ENCODE peak calls at places on chromosomes 7 and 10, in five cellular contexts. B is IMR-90, O is gastrocnemius medialis, L is lower lobe of right lung, U is thyroid gland. K is an unnamed sample.

GRCh38 chr10:43284341-43284910 is 17.6 kb upstream of the RASGEF1A start:
- DNase-seq in B (no peak), O (no peak), L (no peak), U (no peak), K (no peak)

GRCh38 chr7:143361552-143362125 is 874 bp downstream of the FAM131B start:
- DNase-seq in B (no peak), O (no peak), L (no peak), U (no peak), K (no peak)

GRCh38 chr10:17056781-17057191 is 72.8 kb downstream of the CUBN start:
- DNase-seq in B (peak), O (no peak), L (no peak), U (no peak), K (no peak)

GRCh38 chr10:48545462-48546145 is 59.3 kb downstream of the ARHGAP22 start:
- DNase-seq in B (no peak), O (no peak), L (no peak), U (no peak), K (no peak)

GRCh38 chr7:17663056-17663675 is 277.1 kb downstream of the SNX13 start:
- DNase-seq in B (peak), O (no peak), L (no peak), U (no peak), K (no peak)

GRCh38 chr10:69801094-69801433 is 642 bp upstream of the COL13A1 start:
- DNase-seq in B (peak), O (peak), L (peak), U (peak), K (no peak)

GRCh38 chr7:73970801-73971229 is 57.2 kb upstream of the ELN start:
- DNase-seq in B (no peak), O (no peak), L (peak), U (no peak), K (no peak)

GRCh38 chr7:137592232-137592896 is 248.8 kb upstream of the PTN start:
- DNase-seq in B (peak), O (no peak), L (no peak), U (peak), K (no peak)

GRCh38 chr7:113015038-113015645 is 71.5 kb downstream of the GPR85 start:
- DNase-seq in B (peak), O (no peak), L (no peak), U (no peak), K (no peak)

GRCh38 chr7:4706384-4707032 is 24.4 kb downstream of the FOXK1 start:
- DNase-seq in B (peak), O (no peak), L (no peak), U (no peak), K (peak)

GRCh38 chr10:98338318-98338717 is 70.3 kb upstream of the LOXL4 start:
- DNase-seq in B (peak), O (peak), L (no peak), U (no peak), K (no peak)

GRCh38 chr10:106271237-106271636 is 893.3 kb downstream of the SORCS1 start:
- DNase-seq in B (no peak), O (no peak), L (no peak), U (no peak), K (no peak)
- TF ChIP-seq CTCF in B (no peak), O (no peak), L (no peak), U (no peak), K (no peak)

DNA sequence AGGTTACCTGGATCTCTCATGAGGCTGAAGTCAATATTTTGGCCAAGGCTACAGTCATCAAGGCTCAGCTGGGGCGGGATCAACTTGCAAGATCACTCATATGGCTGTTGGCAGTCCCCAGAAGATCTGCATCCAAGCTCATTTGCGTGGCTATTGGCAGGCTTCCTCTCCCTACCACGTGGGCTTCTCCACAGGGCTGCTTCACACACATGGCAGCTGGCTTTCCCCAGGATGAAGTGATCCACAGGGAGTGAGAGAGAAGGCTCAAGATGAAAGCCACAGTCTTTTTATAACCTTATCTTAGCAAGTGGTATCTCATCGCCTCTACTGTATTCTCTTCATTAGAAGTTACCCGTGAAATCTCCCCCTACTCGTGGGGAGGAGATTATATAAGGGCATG is 167.4 kb downstream of the TMEM26 start:
- DNase-seq in B (no peak), O (peak), L (no peak), U (no peak), K (no peak)
- H3K4me3 ChIP-seq in B (no peak), O (no peak), L (no peak), U (no peak), K (no peak)

DNA sequence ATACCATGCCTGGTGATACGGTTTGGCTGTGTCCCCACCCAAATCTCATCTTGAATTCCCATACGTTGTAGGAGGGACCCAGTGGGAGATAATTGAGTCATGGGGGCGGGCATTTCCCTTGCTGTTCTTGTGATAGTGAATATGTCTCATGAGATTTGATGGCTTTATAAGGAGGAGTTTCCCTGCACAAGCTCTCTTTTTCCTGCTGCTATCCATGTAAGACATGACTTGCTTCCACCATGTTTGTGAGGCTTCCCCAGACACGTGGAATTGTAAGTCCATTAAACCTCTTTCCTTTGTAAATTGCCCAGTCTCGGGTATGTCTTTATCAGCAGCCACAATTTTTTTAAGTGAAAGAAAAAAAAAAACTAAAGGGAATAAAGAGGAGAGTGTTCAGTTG is 152.5 kb downstream of the ARHGAP12 start:
- DNase-seq in B (no peak), O (no peak), L (no peak), U (no peak), K (no peak)
- TF ChIP-seq CTCF in B (no peak), O (no peak), L (no peak), U (no peak), K (no peak)

DNA sequence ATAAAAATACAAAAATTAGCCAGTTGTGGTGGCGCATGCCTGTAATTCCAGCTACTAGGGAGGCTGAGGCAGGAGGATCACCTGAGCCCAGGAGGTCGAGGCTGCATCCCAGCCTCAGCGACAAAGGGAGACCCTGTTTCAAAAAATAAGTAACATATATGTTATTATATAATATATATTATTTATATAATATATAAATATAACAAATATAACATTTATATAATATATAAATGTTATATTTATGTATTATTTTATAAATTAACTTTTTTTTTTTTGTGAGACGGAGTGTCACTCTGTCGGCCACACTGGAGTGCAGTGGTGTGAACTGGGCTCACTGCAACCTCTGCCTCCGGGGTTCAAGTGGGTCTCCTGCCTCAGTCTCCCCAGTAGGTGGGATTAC is 1.5 kb upstream of the POR start:
- DNase-seq in B (no peak), O (no peak), L (no peak), U (no peak), K (no peak)
- H3K4me3 ChIP-seq in B (no peak), O (no peak), L (no peak), U (no peak), K (no peak)

GRCh38 chr7:36155811-36156361 is 2.8 kb downstream of the EEPD1 start:
- DNase-seq in B (peak), O (peak), L (no peak), U (peak), K (no peak)
- TF ChIP-seq CTCF in B (peak), O (no peak), L (no peak), U (no peak), K (no peak)

GRCh38 chr10:90915141-90916075 is 5.5 kb downstream of the ANKRD1 start:
- DNase-seq in B (no peak), O (no peak), L (no peak), U (no peak), K (no peak)
- H3K4me3 ChIP-seq in B (no peak), O (no peak), L (no peak), U (no peak), K (no peak)